ENCODE peak calls at places on chromosomes 13 and 19, in four cellular contexts. E is hepatic stellate cell, W is substantia nigra, V is KG1. I is an unnamed sample.

GRCh38 chr13:92012787-92013186 is 614.4 kb downstream of the GPC5 start:
- DNase-seq in E (no peak), W (no peak), V (no peak), I (no peak)

GRCh38 chr13:60260440-60260839 is 96.7 kb upstream of the DIAPH3 start:
- DNase-seq in E (no peak), W (no peak), V (no peak), I (no peak)

GRCh38 chr13:30158774-30159445 is 148.4 kb downstream of the KATNAL1 start:
- DNase-seq in E (peak), W (no peak), V (no peak), I (no peak)

GRCh38 chr19:28940751-28941500 is 272.0 kb downstream of the UQCRFS1 start:
- DNase-seq in E (peak), W (no peak), V (no peak), I (no peak)

GRCh38 chr19:50252111-50252886 is 48.9 kb downstream of the MYH14 start:
- DNase-seq in E (no peak), W (no peak), V (peak), I (peak)

GRCh38 chr13:41199061-41199460 is 4.7 kb upstream of the KBTBD7 start:
- DNase-seq in E (no peak), W (no peak), V (no peak), I (no peak)

GRCh38 chr19:58563034-58563573 is 4.7 kb upstream of the UBE2M start:
- DNase-seq in E (no peak), W (no peak), V (no peak), I (peak)

GRCh38 chr13:22897571-22898314 is 283.0 kb upstream of the SGCG start:
- DNase-seq in E (no peak), W (no peak), V (no peak), I (no peak)

GRCh38 chr19:40366697-40367561 is 18.4 kb downstream of the PLD3 start:
- DNase-seq in E (no peak), W (no peak), V (no peak), I (peak)

GRCh38 chr13:75178436-75178835 is 303.5 kb downstream of the TBC1D4 start:
- DNase-seq in E (no peak), W (no peak), V (no peak), I (no peak)